ENCODE peak calls at places on chromosomes 2 and 18, in five cellular contexts. T is foreskin fibroblast, O is T-helper 2 cell, K is NCI-H226, Q is ACHN. B is an unnamed sample.

GRCh38 chr2:204069804-204070203 is 133.2 kb downstream of the ICOS start:
- DNase-seq in T (no peak), O (no peak), K (no peak), Q (no peak), B (no peak)

GRCh38 chr18:63788447-63789096 is 13.4 kb downstream of the SERPINB7 start:
- DNase-seq in T (peak), O (peak), K (peak), Q (peak), B (no peak)

GRCh38 chr2:11582526-11583202 is 48.8 kb downstream of the GREB1 start:
- DNase-seq in T (peak), O (peak), K (no peak), Q (peak), B (peak)

GRCh38 chr2:233297076-233297475 is 10.5 kb upstream of the SAG start:
- DNase-seq in T (no peak), O (no peak), K (no peak), Q (no peak), B (no peak)

GRCh38 chr2:222033541-222033940 is 265.3 kb downstream of the PAX3 start:
- DNase-seq in T (no peak), O (no peak), K (peak), Q (no peak), B (no peak)

GRCh38 chr2:30994227-30995056 is 143.8 kb downstream of the GALNT14 start:
- DNase-seq in T (no peak), O (no peak), K (no peak), Q (no peak), B (no peak)

GRCh38 chr2:39435974-39436591 is 1.0 kb downstream of the MAP4K3 start:
- DNase-seq in T (no peak), O (no peak), K (peak), Q (peak), B (no peak)

GRCh38 chr2:98180456-98180855 is 93.5 kb downstream of the VWA3B start:
- DNase-seq in T (no peak), O (no peak), K (peak), Q (no peak), B (no peak)

GRCh38 chr2:96143848-96144480 is 1.3 kb downstream of the DUSP2 start:
- DNase-seq in T (no peak), O (no peak), K (no peak), Q (no peak), B (peak)

GRCh38 chr18:61893304-61893970 is 630 bp upstream of the RNF152 start:
- DNase-seq in T (peak), O (peak), K (no peak), Q (no peak), B (peak)